ENCODE peak calls at places on chromosomes 12 and 14, in seven cellular contexts. P is mucosa of gallbladder, B is T follicular helper cell, K is amniotic stem cell, T is AG09309, H is EL, G is iris pigment epithelial cell. C is an unnamed sample.

GRCh38 chr12:110253176-110253575 is 27.9 kb upstream of the ATP2A2 start:
- DNase-seq in B (no peak), H (peak; percentile 16), K (no peak), P (peak; percentile 60), G (peak; percentile 47), T (no peak), C (no peak)

GRCh38 chr12:80937391-80938238 is at the start of gene LIN7A:
- DNase-seq in P (peak; percentile 44), T (no peak), K (peak; percentile 10), H (peak; percentile 62), G (peak; percentile 24), B (no peak), C (no peak)

GRCh38 chr14:21059842-21060589 is 2.4 kb downstream of the RNASE8 start:
- DNase-seq in K (no peak), T (no peak), P (no peak), H (peak; percentile 31), B (no peak), G (no peak), C (no peak)

GRCh38 chr12:4015225-4016076 is 142.3 kb upstream of the PARP11 start:
- DNase-seq in G (no peak), T (no peak), K (no peak), H (no peak), B (no peak), P (no peak), C (no peak)

GRCh38 chr14:96167224-96168148 is 37.2 kb upstream of the BDKRB2 start:
- DNase-seq in B (no peak), G (peak; percentile 93), H (peak; percentile 86), K (peak; percentile 21), T (peak; percentile 72), P (no peak), C (no peak)

GRCh38 chr14:52873694-52874093 is 77.2 kb downstream of the FERMT2 start:
- DNase-seq in H (peak; percentile 32), T (peak; percentile 35), B (no peak), K (no peak), G (peak; percentile 77), P (no peak), C (no peak)

GRCh38 chr12:74393265-74393664 is 144.4 kb upstream of the ATXN7L3B start:
- DNase-seq in H (no peak), B (no peak), G (peak; percentile 1), K (no peak), T (no peak), P (no peak), C (no peak)

GRCh38 chr12:44774815-44775411 is 101.2 kb downstream of the NELL2 start:
- DNase-seq in H (peak; percentile 9), G (peak; percentile 4), B (peak; percentile 42), K (no peak), T (no peak), P (peak; percentile 16), C (peak; percentile 41)

GRCh38 chr12:67855103-67855502 is 134.1 kb upstream of the IFNG-AS1 start:
- DNase-seq in B (no peak), H (no peak), P (no peak), G (no peak), T (no peak), K (no peak), C (no peak)

GRCh38 chr12:99960312-99960711 is 24.4 kb downstream of the ANKS1B start:
- DNase-seq in H (no peak), G (no peak), T (no peak), B (no peak), K (no peak), P (no peak), C (no peak)

GRCh38 chr14:32576088-32576795 is 247.1 kb downstream of the AKAP6 start:
- DNase-seq in B (peak; percentile 2), K (no peak), H (peak; percentile 56), G (peak; percentile 65), P (peak; percentile 60), T (no peak), C (no peak)

GRCh38 chr12:19967486-19967885 is 400.9 kb upstream of the PDE3A start:
- DNase-seq in G (peak; percentile 100), B (no peak), P (peak; percentile 56), K (peak; percentile 70), T (peak; percentile 95), H (peak; percentile 93), C (no peak)

GRCh38 chr12:45893240-45893639 is 97.1 kb downstream of the SCAF11 start:
- DNase-seq in G (no peak), K (no peak), B (no peak), H (peak; percentile 19), T (no peak), P (no peak), C (no peak)

GRCh38 chr12:107859367-107859766 is 84.9 kb downstream of the ASCL4 start:
- DNase-seq in P (no peak), K (no peak), H (no peak), T (no peak), G (no peak), B (no peak), C (no peak)

GRCh38 chr14:48735607-48736006 is 850.6 kb downstream of the RPS29 start:
- DNase-seq in K (no peak), H (no peak), T (no peak), G (no peak), P (no peak), B (no peak), C (no peak)

GRCh38 chr14:55699131-55700057 is 119.4 kb downstream of the KTN1 start:
- DNase-seq in G (no peak), P (no peak), B (no peak), H (peak; percentile 79), K (no peak), T (peak; percentile 10), C (no peak)

GRCh38 chr12:22529281-22530060 is 14.9 kb downstream of the C2CD5 start:
- DNase-seq in T (no peak), H (peak; percentile 53), K (peak; percentile 10), P (no peak), G (peak; percentile 52), B (no peak), C (no peak)

GRCh38 chr12:68335462-68335861 is 3.3 kb upstream of the MDM1 start:
- DNase-seq in G (no peak), K (no peak), T (no peak), H (no peak), P (no peak), B (no peak), C (no peak)

GRCh38 chr14:75141967-75142366 is 15.1 kb upstream of the NEK9 start:
- DNase-seq in P (no peak), G (peak; percentile 54), H (peak; percentile 35), K (no peak), T (no peak), B (peak; percentile 20), C (peak; percentile 9)

GRCh38 chr14:77043177-77043983 is 14.9 kb upstream of the IRF2BPL start:
- DNase-seq in G (peak; percentile 87), P (no peak), B (no peak), H (peak; percentile 86), K (no peak), T (peak; percentile 90), C (peak; percentile 56)

GRCh38 chr12:71558445-71558844 is 105.2 kb downstream of the ZFC3H1 start:
- DNase-seq in T (no peak), P (no peak), H (peak; percentile 21), B (no peak), K (no peak), G (no peak), C (no peak)

GRCh38 chr14:68564236-68564825 is 228.5 kb downstream of the ZFP36L1 start:
- DNase-seq in H (no peak), T (no peak), P (no peak), K (no peak), B (no peak), G (no peak), C (no peak)

GRCh38 chr12:49662998-49663843 is 39.9 kb downstream of the PRPF40B start:
- DNase-seq in K (no peak), P (peak; percentile 71), H (peak; percentile 88), B (peak; percentile 72), G (peak; percentile 89), T (peak; percentile 34), C (peak; percentile 58)

GRCh38 chr14:105064721-105065143 is 498 bp downstream of the GPR132 start:
- DNase-seq in G (peak; percentile 32), P (peak; percentile 58), B (no peak), K (no peak), T (no peak), H (peak; percentile 54), C (peak; percentile 34)

GRCh38 chr12:57623811-57624390 is 9.1 kb downstream of the B4GALNT1 start:
- DNase-seq in G (no peak), P (no peak), T (no peak), B (no peak), H (no peak), K (no peak), C (no peak)

GRCh38 chr12:67096533-67097318 is 172.4 kb upstream of the CAND1 start:
- DNase-seq in T (no peak), P (no peak), K (no peak), H (peak; percentile 6), B (no peak), G (peak; percentile 23), C (no peak)

GRCh38 chr12:41621288-41621687 is 433.2 kb downstream of the PDZRN4 start:
- DNase-seq in P (no peak), G (no peak), K (no peak), T (no peak), B (no peak), H (no peak), C (no peak)

C was measured in effector memory CD4-positive, alpha-beta T cell.